ENCODE peak calls at places on chromosome 18, in seven cellular contexts. E, V, G, I, Y, B and F are unnamed samples.
A peak's percentile ranks its signal among the peaks of the same experiment; 100 is the strongest.

GRCh38 chr18:1503847-1504246 is 599.2 kb downstream of the ADCYAP1 start:
- DNase-seq in B (no peak), I (no peak), E (no peak), Y (no peak), V (no peak), G (no peak), F (no peak)

GRCh38 chr18:30387401-30387800 is 655.1 kb downstream of the DSC3 start:
- DNase-seq in I (no peak), G (no peak), B (peak; percentile 6), Y (no peak), V (peak; percentile 14), E (no peak), F (no peak)

GRCh38 chr18:70047931-70048603 is 100.4 kb upstream of the CD226 start:
- DNase-seq in E (no peak), I (no peak), G (no peak), B (no peak), Y (peak; percentile 73), V (no peak), F (no peak)

GRCh38 chr18:58556333-58557012 is 72.4 kb downstream of the ALPK2 start:
- DNase-seq in G (no peak), E (no peak), B (peak; percentile 97), V (no peak), Y (no peak), I (no peak), F (no peak)

GRCh38 chr18:46260016-46260878 is 156.1 kb downstream of the HAUS1 start:
- DNase-seq in E (peak; percentile 37), V (no peak), I (no peak), Y (peak; percentile 74), B (peak; percentile 34), G (no peak), F (no peak)

GRCh38 chr18:48838921-48839818 is 111.6 kb downstream of the SMAD7 start:
- DNase-seq in E (no peak), G (no peak), Y (peak; percentile 74), I (no peak), B (no peak), V (no peak), F (peak; percentile 47)

GRCh38 chr18:9965711-9966624 is 52.2 kb downstream of the VAPA start:
- DNase-seq in Y (no peak), G (no peak), V (no peak), B (no peak), I (no peak), E (no peak), F (no peak)

GRCh38 chr18:61612517-61612916 is 279.3 kb downstream of the CDH20 start:
- DNase-seq in V (no peak), I (no peak), G (no peak), E (no peak), Y (peak; percentile 34), B (no peak), F (no peak)

GRCh38 chr18:7198326-7198725 is 32.6 kb upstream of the LRRC30 start:
- DNase-seq in B (no peak), V (no peak), I (no peak), Y (peak; percentile 29), G (no peak), E (no peak), F (no peak)

GRCh38 chr18:23618862-23619387 is 32.6 kb upstream of the NPC1 start:
- DNase-seq in I (no peak), Y (no peak), V (peak; percentile 31), B (peak; percentile 21), G (peak; percentile 22), E (no peak), F (no peak)

GRCh38 chr18:27017901-27018500 is 152.5 kb upstream of the AQP4 start:
- DNase-seq in V (no peak), B (peak; percentile 31), Y (peak; percentile 15), I (no peak), E (no peak), G (no peak), F (no peak)
- TF ChIP-seq CTCF in V (peak; percentile 67), B (peak; percentile 37), Y (peak; percentile 26), I (peak; percentile 44), E (no peak), G (peak; percentile 79), F (no peak)

DNA sequence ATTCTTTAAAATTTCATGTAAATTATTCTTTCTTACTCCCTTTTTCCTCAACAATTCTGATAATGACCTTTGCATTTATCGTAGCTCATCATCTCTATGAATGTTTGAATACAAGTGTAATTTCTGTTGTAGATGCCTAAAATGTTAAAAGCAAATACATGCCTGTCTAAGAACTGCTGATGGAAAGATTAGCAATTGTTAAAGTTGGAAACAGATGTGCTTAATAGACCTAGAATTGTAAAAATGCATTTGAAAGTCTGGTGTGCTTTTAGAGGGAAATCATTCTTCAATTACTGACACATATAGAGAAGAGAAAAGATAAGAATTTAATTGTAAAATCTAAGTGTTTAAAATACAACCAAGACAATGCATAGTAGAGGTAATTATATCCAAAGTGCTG is 50.4 kb downstream of the CCDC102B start:
- DNase-seq in V (no peak), G (no peak), Y (no peak), I (no peak), E (no peak), B (no peak), F (no peak)
- TF ChIP-seq CTCF in V (no peak), G (no peak), Y (no peak), I (no peak), E (no peak), B (no peak), F (no peak)

GRCh38 chr18:49944681-49945080 is 131.3 kb upstream of the ACAA2 start:
- DNase-seq in G (no peak), B (no peak), I (no peak), Y (peak; percentile 9), V (no peak), E (no peak), F (no peak)
- TF ChIP-seq CTCF in G (no peak), B (peak; percentile 17), I (peak; percentile 37), Y (no peak), V (no peak), E (no peak), F (no peak)

GRCh38 chr18:51171208-51171607 is 26.3 kb downstream of the MEX3C start:
- DNase-seq in G (no peak), Y (no peak), V (no peak), B (no peak), I (no peak), E (no peak), F (no peak)
- TF ChIP-seq CTCF in G (no peak), Y (no peak), V (no peak), B (no peak), I (no peak), E (no peak), F (no peak)

DNA sequence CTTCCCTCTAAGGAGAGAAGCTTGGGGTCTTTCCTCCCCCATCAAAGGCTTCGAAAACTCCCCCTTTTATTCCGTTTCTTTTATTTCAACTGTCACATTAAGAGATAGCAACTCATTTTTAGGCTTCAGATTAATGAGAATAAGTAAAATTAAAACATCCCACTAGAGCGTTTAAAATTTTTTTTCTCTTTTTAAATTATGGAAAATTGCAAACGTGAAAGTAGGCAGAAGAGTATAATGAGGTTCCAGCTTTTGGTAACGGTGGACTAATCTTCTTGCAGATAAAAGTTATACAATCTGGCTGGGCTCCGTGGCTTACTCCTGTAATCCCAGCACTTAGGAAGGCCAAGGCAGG is 21.9 kb upstream of the RMP24 start:
- DNase-seq in Y (no peak), I (no peak), E (no peak), B (no peak), V (no peak), G (no peak), F (no peak)
- TF ChIP-seq CTCF in Y (no peak), I (no peak), E (no peak), B (no peak), V (peak; percentile 1), G (peak; percentile 20), F (peak; percentile 9)

DNA sequence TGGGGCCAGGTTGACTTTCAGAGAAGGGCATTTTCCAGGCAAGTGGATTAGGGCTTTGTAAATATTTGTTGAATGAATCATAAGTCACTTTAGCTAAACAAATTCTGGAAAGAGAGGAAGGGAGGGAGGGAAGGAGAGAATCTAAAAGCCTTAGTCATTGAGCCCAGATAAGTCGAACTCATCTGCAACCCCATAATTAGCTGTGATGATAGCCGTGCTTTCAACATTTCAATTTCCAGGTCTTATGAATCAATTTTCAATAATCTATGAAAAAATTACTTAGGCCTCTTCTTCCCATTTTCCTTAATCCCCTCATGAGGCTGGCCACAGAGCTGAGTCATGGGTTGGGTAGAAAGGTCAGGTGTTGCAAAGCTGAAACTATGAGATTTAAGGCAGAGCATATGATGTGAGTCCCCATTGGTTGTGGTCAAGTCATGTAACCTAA is 111.9 kb upstream of the MAPRE2 start:
- DNase-seq in Y (peak; percentile 68), V (no peak), B (no peak), I (peak; percentile 14), G (no peak), E (peak; percentile 72), F (no peak)
- TF ChIP-seq CTCF in Y (no peak), V (no peak), B (no peak), I (no peak), G (no peak), E (no peak), F (no peak)